ENCODE peak calls at places on chromosome 14, in five cellular contexts. One of them, this sample, is unnamed.
A peak's percentile ranks its signal among the peaks of the same experiment; 100 is the strongest.

GRCh38 chr14:104171029-104171697 is 32.8 kb downstream of the KIF26A start:
- DNase-seq in HEK293T: no peak
- DNase-seq in stimulated activated CD4-positive, alpha-beta T cell treated with anti-CD3 and anti-CD28 coated beads, Interleukin-2, amount 100 ng/mL, for 48 hours: no peak
- DNase-seq in HAP-1: no peak
- DNase-seq in colonic mucosa: no peak
- DNase-seq in this sample: no peak

GRCh38 chr14:55580401-55581010 is 499 bp downstream of the KTN1 start:
- DNase-seq in HAP-1: peak; percentile 53
- DNase-seq in colonic mucosa: peak; percentile 61
- DNase-seq in HEK293T: peak; percentile 38
- DNase-seq in stimulated activated CD4-positive, alpha-beta T cell treated with anti-CD3 and anti-CD28 coated beads, Interleukin-2, amount 100 ng/mL, for 48 hours: peak; percentile 17
- DNase-seq in this sample: no peak

GRCh38 chr14:101068293-101068957 is 164.9 kb upstream of the RTL1 start:
- DNase-seq in colonic mucosa: no peak
- DNase-seq in HEK293T: no peak
- DNase-seq in HAP-1: peak; percentile 1
- DNase-seq in stimulated activated CD4-positive, alpha-beta T cell treated with anti-CD3 and anti-CD28 coated beads, Interleukin-2, amount 100 ng/mL, for 48 hours: no peak
- DNase-seq in this sample: no peak

GRCh38 chr14:50000215-50001145 is 107.6 kb downstream of the ARF6 start:
- DNase-seq in HEK293T: peak; percentile 36
- DNase-seq in stimulated activated CD4-positive, alpha-beta T cell treated with anti-CD3 and anti-CD28 coated beads, Interleukin-2, amount 100 ng/mL, for 48 hours: peak; percentile 67
- DNase-seq in HAP-1: no peak
- DNase-seq in colonic mucosa: peak; percentile 63
- DNase-seq in this sample: no peak

GRCh38 chr14:61875483-61875882 is 113.3 kb downstream of the SNAPC1 start:
- DNase-seq in colonic mucosa: no peak
- DNase-seq in stimulated activated CD4-positive, alpha-beta T cell treated with anti-CD3 and anti-CD28 coated beads, Interleukin-2, amount 100 ng/mL, for 48 hours: no peak
- DNase-seq in HAP-1: no peak
- DNase-seq in HEK293T: no peak
- DNase-seq in this sample: no peak

GRCh38 chr14:23307687-23308644 is 1.3 kb downstream of the BCL2L2 start:
- DNase-seq in colonic mucosa: no peak
- DNase-seq in HEK293T: no peak
- DNase-seq in HAP-1: no peak
- DNase-seq in stimulated activated CD4-positive, alpha-beta T cell treated with anti-CD3 and anti-CD28 coated beads, Interleukin-2, amount 100 ng/mL, for 48 hours: no peak
- DNase-seq in this sample: no peak

GRCh38 chr14:23450376-23450775 is 14.9 kb upstream of the MYH7 start:
- DNase-seq in HAP-1: no peak
- DNase-seq in colonic mucosa: no peak
- DNase-seq in stimulated activated CD4-positive, alpha-beta T cell treated with anti-CD3 and anti-CD28 coated beads, Interleukin-2, amount 100 ng/mL, for 48 hours: no peak
- DNase-seq in HEK293T: no peak
- DNase-seq in this sample: no peak

GRCh38 chr14:58341152-58341748 is 42.9 kb downstream of the ARID4A start:
- DNase-seq in HEK293T: no peak
- DNase-seq in colonic mucosa: no peak
- DNase-seq in HAP-1: no peak
- DNase-seq in stimulated activated CD4-positive, alpha-beta T cell treated with anti-CD3 and anti-CD28 coated beads, Interleukin-2, amount 100 ng/mL, for 48 hours: no peak
- DNase-seq in this sample: no peak

GRCh38 chr14:21302013-21302857 is 22.4 kb downstream of the RPGRIP1 start:
- DNase-seq in stimulated activated CD4-positive, alpha-beta T cell treated with anti-CD3 and anti-CD28 coated beads, Interleukin-2, amount 100 ng/mL, for 48 hours: no peak
- DNase-seq in HEK293T: no peak
- DNase-seq in colonic mucosa: no peak
- DNase-seq in HAP-1: no peak
- DNase-seq in this sample: no peak

GRCh38 chr14:103735815-103736545 is 20.4 kb downstream of the ZFYVE21 start:
- DNase-seq in HAP-1: no peak
- DNase-seq in colonic mucosa: no peak
- DNase-seq in stimulated activated CD4-positive, alpha-beta T cell treated with anti-CD3 and anti-CD28 coated beads, Interleukin-2, amount 100 ng/mL, for 48 hours: no peak
- DNase-seq in HEK293T: no peak
- DNase-seq in this sample: no peak

This sample was measured in NCI-H1930.